ENCODE peak calls at places on chromosomes 4 and X, in four cellular contexts. C, O, F and H are unnamed samples.

GRCh38 chrX:40154229-40154852 is 56.6 kb upstream of the BCOR start:
- DNase-seq in C (peak), F (peak), O (no peak), H (no peak)

GRCh38 chr4:111499291-111499690 is 646.0 kb upstream of the FAM241A start:
- DNase-seq in F (no peak), C (no peak), O (no peak), H (peak)

GRCh38 chr4:79178770-79179169 is 147.1 kb downstream of the NAA11 start:
- DNase-seq in O (no peak), F (no peak), C (no peak), H (no peak)

GRCh38 chr4:39446842-39447573 is 11.7 kb downstream of the RPL9 start:
- DNase-seq in F (no peak), C (no peak), O (peak), H (peak)

GRCh38 chr4:145545538-145546224 is 64.0 kb downstream of the SMAD1 start:
- DNase-seq in F (no peak), C (peak), O (no peak), H (peak)

GRCh38 chrX:54495814-54496516 is at the start of gene FGD1:
- DNase-seq in F (peak), O (no peak), C (peak), H (peak)

GRCh38 chrX:9279271-9279596 is 185.6 kb upstream of the TBL1X start:
- DNase-seq in O (no peak), F (no peak), C (no peak), H (peak)

GRCh38 chr4:55866290-55866907 is 13.0 kb downstream of the EXOC1 start:
- DNase-seq in C (peak), F (peak), O (peak), H (peak)

GRCh38 chr4:5371415-5372190 is 320.3 kb downstream of the STK32B start:
- DNase-seq in O (no peak), C (peak), F (no peak), H (peak)

GRCh38 chrX:41558531-41558930 is 111.4 kb downstream of the NYX start:
- DNase-seq in O (no peak), C (peak), F (peak), H (peak)

GRCh38 chr4:100362363-100362762 is 155.5 kb downstream of the EMCN start:
- DNase-seq in O (no peak), C (no peak), F (no peak), H (peak)

GRCh38 chr4:183098723-183099536 is at the start of gene WWC2:
- DNase-seq in C (peak), F (peak), O (no peak), H (peak)

GRCh38 chr4:64016893-64017292 is 392.4 kb downstream of the TECRL start:
- DNase-seq in C (no peak), F (no peak), O (no peak), H (no peak)

GRCh38 chr4:155796031-155796430 is 37.2 kb downstream of the GUCY1B1 start:
- DNase-seq in O (no peak), F (no peak), C (peak), H (peak)

GRCh38 chr4:187128971-187129370 is 405.3 kb upstream of the FAT1 start:
- DNase-seq in F (no peak), C (no peak), O (no peak), H (peak)

GRCh38 chrX:129116651-129117050 is 406.6 kb downstream of the SMARCA1 start:
- DNase-seq in F (no peak), O (no peak), C (no peak), H (no peak)

GRCh38 chrX:137695405-137695804 is 129.5 kb downstream of the ZIC3 start:
- DNase-seq in F (no peak), O (no peak), C (no peak), H (no peak)

GRCh38 chr4:86529450-86529849 is 64.7 kb upstream of the PTPN13 start:
- DNase-seq in C (no peak), O (no peak), F (no peak), H (no peak)

GRCh38 chr4:92101609-92102231 is 202.0 kb upstream of the GRID2 start:
- DNase-seq in O (no peak), F (no peak), C (no peak), H (peak)

GRCh38 chr4:121168865-121169281 is 4.8 kb upstream of the TNIP3 start:
- DNase-seq in C (no peak), F (no peak), O (peak), H (no peak)

GRCh38 chr4:88275516-88275915 is 8.8 kb downstream of the PPM1K start:
- DNase-seq in F (no peak), O (no peak), C (no peak), H (peak)

GRCh38 chr4:54568184-54568583 is 89.6 kb upstream of the KIT start:
- DNase-seq in F (peak), C (no peak), O (no peak), H (peak)

DNA sequence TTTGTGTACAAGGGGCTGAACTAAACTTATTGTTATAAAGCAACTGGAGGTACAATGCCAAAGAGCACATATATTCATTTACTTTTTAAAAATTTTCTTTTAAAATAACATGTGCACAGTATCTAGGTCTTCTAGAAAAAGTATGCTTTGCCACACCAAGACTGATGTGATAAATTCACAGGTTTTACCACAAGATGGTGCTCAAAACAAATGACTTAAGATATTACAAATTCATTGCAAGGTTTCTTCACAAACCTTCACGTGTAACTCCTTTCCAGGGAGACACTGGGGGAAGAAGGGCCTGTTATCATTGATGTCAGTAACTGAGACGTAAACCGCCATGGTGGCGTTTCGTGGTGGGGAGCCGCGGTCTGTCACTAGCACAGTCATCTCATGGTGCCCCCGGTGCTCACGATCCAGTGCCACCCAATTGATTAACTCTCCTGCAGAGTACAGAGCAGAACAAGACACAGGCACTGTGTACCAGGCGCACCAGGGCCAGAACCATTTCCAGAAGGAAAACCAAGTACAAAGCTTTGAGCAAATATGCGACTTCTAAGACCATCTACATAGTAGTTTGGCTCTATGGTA is 162.2 kb downstream of the DCHS2 start:
- DNase-seq in F (peak), C (peak), O (no peak), H (peak)
- TF ChIP-seq ELK1 in F (no peak), C (no peak), O (no peak), H (no peak)

GRCh38 chrX:24426921-24427746 is 38.0 kb upstream of the PDK3 start:
- DNase-seq in F (no peak), O (no peak), C (no peak), H (no peak)

GRCh38 chrX:24424948-24425347 is 40.1 kb upstream of the PDK3 start:
- DNase-seq in O (no peak), F (no peak), C (no peak), H (peak)

GRCh38 chrX:24425806-24426205 is 39.3 kb upstream of the PDK3 start:
- DNase-seq in F (no peak), O (no peak), C (no peak), H (no peak)

GRCh38 chrX:24427747-24428019 is 37.4 kb upstream of the PDK3 start:
- DNase-seq in C (no peak), F (no peak), O (no peak), H (no peak)

DNA sequence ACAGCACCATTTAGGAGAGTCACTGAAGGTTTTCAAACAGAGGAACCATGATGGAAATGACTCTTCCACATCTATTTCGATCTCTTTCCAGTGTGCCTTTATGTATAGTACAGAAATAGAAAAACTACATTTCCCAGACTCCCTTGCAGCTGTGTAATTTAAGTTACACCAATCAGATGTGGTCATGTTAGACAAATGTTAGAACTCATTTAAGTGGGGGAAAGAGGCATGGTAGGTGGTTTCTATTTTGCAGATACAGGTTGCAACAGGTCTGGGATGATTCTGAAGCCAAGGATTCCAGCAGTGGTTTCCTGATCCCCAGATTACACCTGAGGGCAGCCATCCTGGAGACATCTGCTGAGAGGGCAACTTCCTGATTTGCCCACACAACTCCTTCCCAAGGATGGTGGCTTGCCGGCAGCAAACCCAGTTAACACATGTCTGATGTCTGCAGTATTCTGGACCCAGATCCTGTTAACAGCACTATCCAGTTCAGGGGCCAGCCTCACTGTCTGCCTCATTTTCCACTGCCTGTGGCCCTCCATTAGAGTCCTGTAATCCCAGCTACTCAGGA is 38.7 kb upstream of the PDK3 start:
- DNase-seq in C (peak), F (peak), O (no peak), H (peak)
- TF ChIP-seq ELK1 in C (no peak), F (no peak), O (no peak), H (no peak)

DNA sequence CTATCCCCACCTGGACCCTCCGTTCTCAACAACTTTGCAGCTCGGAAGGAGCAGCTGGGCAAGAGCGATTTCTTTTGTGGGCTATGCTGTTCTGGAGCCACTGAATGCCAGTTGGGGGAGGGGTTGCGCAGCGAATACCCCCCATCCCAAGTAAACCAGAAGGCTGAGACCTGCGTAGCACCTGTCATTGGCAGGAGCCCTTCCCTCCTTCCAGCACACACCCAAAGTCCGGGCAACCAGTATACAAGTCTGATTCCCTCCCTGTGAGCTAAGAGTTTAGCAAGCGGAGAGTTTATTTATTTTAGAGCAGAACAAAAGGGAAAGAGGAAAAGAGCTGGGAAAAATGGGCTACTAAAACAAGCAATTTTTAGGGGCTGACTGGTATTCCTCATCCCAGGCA is 544 bp downstream of the TMEM35A start:
- DNase-seq in O (no peak), C (no peak), F (no peak), H (peak)
- TF ChIP-seq ELK1 in O (no peak), C (no peak), F (no peak), H (no peak)

DNA sequence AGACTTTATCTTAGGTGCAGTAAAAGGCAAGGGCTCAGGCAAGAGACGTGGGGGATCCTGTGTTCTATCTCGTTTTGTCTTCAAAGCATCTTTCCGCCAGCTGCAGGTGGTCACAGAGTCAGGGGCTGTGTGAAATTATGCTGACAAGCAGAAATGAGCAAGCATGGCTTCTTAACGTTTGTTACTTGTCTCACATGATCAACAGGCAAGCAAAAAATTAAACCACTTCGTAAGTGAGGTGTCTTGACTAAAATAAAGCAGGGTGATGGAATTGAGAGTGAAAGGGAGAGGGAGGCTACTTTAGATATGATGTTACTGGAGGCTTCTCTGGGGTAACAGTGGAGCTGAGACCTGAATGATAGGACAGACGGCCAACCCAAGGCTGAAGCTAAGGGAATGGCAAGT is 1.4 kb upstream of the TEC start:
- DNase-seq in O (peak), C (no peak), F (no peak), H (no peak)
- TF ChIP-seq ELK1 in O (no peak), C (no peak), F (no peak), H (no peak)

DNA sequence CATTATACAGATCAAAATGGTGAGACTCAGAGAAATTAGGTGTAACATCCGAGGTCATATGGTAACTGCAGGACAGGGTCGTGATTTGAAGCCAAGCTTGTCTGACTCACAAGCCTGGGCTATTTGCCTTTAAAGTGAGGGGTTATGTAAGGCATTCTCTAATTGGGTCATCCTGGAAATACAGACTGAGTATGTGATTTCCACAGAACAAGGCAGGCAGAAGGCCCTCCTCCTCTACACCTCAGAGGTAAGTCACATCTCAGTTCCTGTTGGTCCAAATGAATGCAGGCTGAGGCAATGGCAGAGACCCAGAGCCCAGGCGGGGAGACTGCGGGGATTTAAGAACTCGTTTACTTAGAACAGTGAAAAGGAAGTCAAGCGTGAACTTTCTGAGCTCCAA is 153.4 kb downstream of the LDB2 start:
- DNase-seq in O (no peak), C (no peak), F (no peak), H (peak)
- TF ChIP-seq ELK1 in O (no peak), C (no peak), F (no peak), H (no peak)